ENCODE peak calls at places on chromosomes 12 and 14, in five cellular contexts. U is NB4, B is A549, T is heart left ventricle, I is testis. G is an unnamed sample.

GRCh38 chr12:19273482-19274330 is 144.2 kb downstream of the PLEKHA5 start:
- DNase-seq in U (peak; percentile 79), B (peak; percentile 55), T (peak; percentile 79), I (peak; percentile 39), G (peak; percentile 58)

GRCh38 chr14:86003998-86004397 is 474.1 kb downstream of the FLRT2 start:
- DNase-seq in U (no peak), B (no peak), T (no peak), I (no peak), G (no peak)

GRCh38 chr14:66530526-66530925 is 22.6 kb downstream of the GPHN start:
- DNase-seq in U (no peak), B (no peak), T (no peak), I (no peak), G (no peak)

GRCh38 chr12:109708939-109709338 is 4.7 kb upstream of the FAM222A start:
- DNase-seq in U (no peak), B (no peak), T (no peak), I (no peak), G (no peak)

GRCh38 chr12:76274699-76275098 is 73.5 kb downstream of the BBS10 start:
- DNase-seq in U (no peak), B (no peak), T (no peak), I (no peak), G (no peak)

GRCh38 chr14:38342803-38343202 is 86.9 kb upstream of the CLEC14A start:
- DNase-seq in U (no peak), B (no peak), T (no peak), I (no peak), G (peak; percentile 21)

GRCh38 chr14:24372701-24373416 is 4.9 kb downstream of the NFATC4 start:
- DNase-seq in U (no peak), B (no peak), T (peak; percentile 78), I (no peak), G (no peak)

GRCh38 chr12:31645944-31646343 is 13.5 kb upstream of the ETFBKMT start:
- DNase-seq in U (no peak), B (no peak), T (no peak), I (no peak), G (no peak)

GRCh38 chr14:84751745-84752144 is 778.2 kb upstream of the FLRT2 start:
- DNase-seq in U (no peak), B (no peak), T (no peak), I (no peak), G (no peak)

GRCh38 chr14:24070285-24071143 is 848 bp upstream of the CPNE6 start:
- DNase-seq in U (peak; percentile 28), B (no peak), T (no peak), I (no peak), G (no peak)

GRCh38 chr12:130338794-130339601 is 1.3 kb downstream of the PIWIL1 start:
- DNase-seq in U (no peak), B (no peak), T (no peak), I (no peak), G (no peak)

GRCh38 chr14:93496856-93497255 is 66.1 kb downstream of the UNC79 start:
- DNase-seq in U (no peak), B (no peak), T (no peak), I (no peak), G (no peak)

GRCh38 chr12:7542813-7543212 is 39.2 kb upstream of the CD163 start:
- DNase-seq in U (peak; percentile 6), B (no peak), T (no peak), I (no peak), G (no peak)

GRCh38 chr12:60100150-60100549 is 504.3 kb downstream of the SLC16A7 start:
- DNase-seq in U (no peak), B (no peak), T (no peak), I (no peak), G (no peak)

GRCh38 chr14:56118611-56119181 is 485 bp downstream of the PELI2 start:
- DNase-seq in U (no peak), B (no peak), T (peak; percentile 47), I (peak; percentile 43), G (no peak)

GRCh38 chr12:57268264-57268663 is 17.3 kb upstream of the STAC3 start:
- DNase-seq in U (peak; percentile 21), B (no peak), T (no peak), I (no peak), G (no peak)

GRCh38 chr14:103578401-103579075 is 15.8 kb downstream of the COA8 start:
- DNase-seq in U (no peak), B (no peak), T (no peak), I (no peak), G (no peak)

GRCh38 chr14:80751285-80751684 is 190.3 kb downstream of the CEP128 start:
- DNase-seq in U (no peak), B (no peak), T (no peak), I (no peak), G (no peak)

GRCh38 chr14:91872517-91873470 is 5.5 kb upstream of the TC2N start:
- DNase-seq in U (peak; percentile 73), B (peak; percentile 37), T (peak; percentile 66), I (peak; percentile 58), G (no peak)

GRCh38 chr12:68224613-68225285 is 861 bp downstream of the IL26 start:
- DNase-seq in U (no peak), B (no peak), T (no peak), I (no peak), G (no peak)

GRCh38 chr14:39417014-39417413 is 15.2 kb downstream of the FBXO33 start:
- DNase-seq in U (peak; percentile 15), B (no peak), T (peak; percentile 20), I (no peak), G (no peak)

GRCh38 chr12:111643428-111643826 is 42.3 kb downstream of the BRAP start:
- DNase-seq in U (no peak), B (no peak), T (peak; percentile 24), I (peak; percentile 39), G (no peak)

GRCh38 chr14:72045885-72046284 is 113.7 kb downstream of the RGS6 start:
- DNase-seq in U (no peak), B (no peak), T (no peak), I (no peak), G (no peak)

GRCh38 chr14:104898870-104899510 is 25.7 kb upstream of the PLD4 start:
- DNase-seq in U (no peak), B (no peak), T (peak; percentile 9), I (peak; percentile 41), G (no peak)

GRCh38 chr14:103692159-103692558 is 23.1 kb downstream of the XRCC3 start:
- DNase-seq in U (no peak), B (no peak), T (no peak), I (no peak), G (no peak)

GRCh38 chr14:22981090-22982012 is 1.0 kb downstream of the AJUBA start:
- DNase-seq in U (no peak), B (peak; percentile 53), T (no peak), I (no peak), G (no peak)

GRCh38 chr14:101501341-101501740 is 60.0 kb upstream of the DIO3 start:
- DNase-seq in U (no peak), B (no peak), T (no peak), I (peak; percentile 11), G (no peak)

GRCh38 chr12:91098942-91099341 is 12.4 kb downstream of the LUM start:
- DNase-seq in U (no peak), B (no peak), T (no peak), I (peak; percentile 41), G (peak; percentile 6)

GRCh38 chr12:3365416-3366385 is 125.3 kb upstream of the PRMT8 start:
- DNase-seq in U (no peak), B (peak; percentile 21), T (peak; percentile 32), I (peak; percentile 45), G (no peak)

GRCh38 chr14:90568405-90568804 is 171.6 kb downstream of the CALM1 start:
- DNase-seq in U (no peak), B (no peak), T (no peak), I (no peak), G (no peak)

GRCh38 chr14:31864937-31865855 is 211.9 kb upstream of the ARHGAP5 start:
- DNase-seq in U (no peak), B (no peak), T (no peak), I (no peak), G (no peak)

GRCh38 chr12:39144613-39145061 is 239.2 kb upstream of the CPNE8 start:
- DNase-seq in U (no peak), B (no peak), T (no peak), I (no peak), G (no peak)

GRCh38 chr12:851343-851742 is 98.2 kb downstream of the RAD52 start:
- DNase-seq in U (no peak), B (no peak), T (no peak), I (no peak), G (no peak)

GRCh38 chr12:92108651-92109050 is 37.0 kb downstream of the BTG1 start:
- DNase-seq in U (peak; percentile 96), B (no peak), T (peak; percentile 13), I (no peak), G (no peak)

GRCh38 chr12:53208435-53208834 is 1.4 kb upstream of the ITGB7 start:
- DNase-seq in U (no peak), B (no peak), T (no peak), I (peak; percentile 68), G (no peak)

GRCh38 chr12:53204351-53204750 is 2.7 kb downstream of the ITGB7 start:
- DNase-seq in U (no peak), B (no peak), T (no peak), I (no peak), G (no peak)

GRCh38 chr12:53208877-53209463 is 1.9 kb upstream of the ITGB7 start:
- DNase-seq in U (peak; percentile 85), B (no peak), T (no peak), I (no peak), G (no peak)

GRCh38 chr12:53205747-53206146 is 1.3 kb downstream of the ITGB7 start:
- DNase-seq in U (peak; percentile 89), B (no peak), T (no peak), I (no peak), G (peak; percentile 95)

GRCh38 chr12:53207042-53207441 is at the start of gene ITGB7:
- DNase-seq in U (peak; percentile 76), B (no peak), T (no peak), I (no peak), G (no peak)
- TF ChIP-seq POLR2A in U (no peak), B (no peak), T (no peak), I (no peak), G (no peak)

GRCh38 chr12:108117902-108118301 is 11.2 kb upstream of the WSCD2 start:
- DNase-seq in U (no peak), B (no peak), T (no peak), I (no peak), G (no peak)

GRCh38 chr12:108115746-108116125 is 13.4 kb upstream of the WSCD2 start:
- DNase-seq in U (no peak), B (no peak), T (no peak), I (no peak), G (no peak)

GRCh38 chr12:108116254-108116653 is 12.8 kb upstream of the WSCD2 start:
- DNase-seq in U (no peak), B (no peak), T (no peak), I (no peak), G (no peak)

GRCh38 chr12:108119126-108119973 is 9.7 kb upstream of the WSCD2 start:
- DNase-seq in U (no peak), B (no peak), T (peak; percentile 9), I (no peak), G (no peak)

GRCh38 chr12:108117163-108117849 is 11.8 kb upstream of the WSCD2 start:
- DNase-seq in U (peak; percentile 54), B (no peak), T (no peak), I (no peak), G (no peak)
- TF ChIP-seq POLR2A in U (no peak), B (no peak), T (no peak), I (no peak), G (no peak)

GRCh38 chr12:52716061-52716460 is 12.7 kb upstream of the KRT77 start:
- DNase-seq in U (no peak), B (no peak), T (no peak), I (no peak), G (no peak)
- TF ChIP-seq POLR2A in U (no peak), B (no peak), T (no peak), I (no peak), G (no peak)

GRCh38 chr14:68501621-68502052 is 291.2 kb downstream of the ZFP36L1 start:
- DNase-seq in U (no peak), B (no peak), T (no peak), I (peak; percentile 66), G (no peak)
- TF ChIP-seq POLR2A in U (no peak), B (no peak), T (no peak), I (no peak), G (no peak)

G was measured in H54.